ENCODE peak calls at places on chromosomes 16 and 17, in six cellular contexts. T is IMR-90, L is H1, W is neuronal stem cell, B is mesenchymal stem cell, F is trophoblast cell. K is an unnamed sample.

GRCh38 chr17:15287533-15288267 is 22.6 kb upstream of the PMP22 start:
- DNase-seq in L (no peak), T (peak), W (no peak), B (peak), F (no peak), K (no peak)

GRCh38 chr16:69870761-69871160 is 80.4 kb upstream of the CLEC18A start:
- DNase-seq in W (no peak), B (no peak), T (no peak), F (no peak), L (no peak), K (no peak)

GRCh38 chr17:47852113-47852949 is 1.4 kb upstream of the SP6 start:
- DNase-seq in B (no peak), L (no peak), T (no peak), W (no peak), F (no peak), K (no peak)

GRCh38 chr16:66701061-66701460 is 4.5 kb upstream of the CMTM4 start:
- DNase-seq in L (no peak), T (no peak), W (no peak), B (no peak), F (peak), K (no peak)

GRCh38 chr16:3194792-3195191 is 6.8 kb downstream of the OR1F1 start:
- DNase-seq in L (no peak), B (no peak), T (no peak), W (no peak), F (no peak), K (no peak)

GRCh38 chr16:57998484-57998883 is 2.0 kb downstream of the ZNF319 start:
- DNase-seq in W (no peak), B (peak), F (peak), T (no peak), L (no peak), K (peak)

GRCh38 chr16:57539072-57539796 is 2.9 kb upstream of the CCDC102A start:
- DNase-seq in T (no peak), L (no peak), B (no peak), F (no peak), W (no peak), K (no peak)

GRCh38 chr16:68105611-68106010 is 20.4 kb downstream of the NFATC3 start:
- DNase-seq in T (no peak), F (no peak), W (no peak), L (no peak), B (no peak), K (no peak)

GRCh38 chr16:65117701-65118448 is 4.0 kb downstream of the CDH11 start:
- DNase-seq in L (no peak), T (peak), F (peak), W (peak), B (peak), K (peak)

GRCh38 chr16:12516621-12517309 is 286.9 kb downstream of the CPPED1 start:
- DNase-seq in B (no peak), L (no peak), T (no peak), W (no peak), F (no peak), K (no peak)

GRCh38 chr17:45440161-45440859 is 7.6 kb upstream of the ARHGAP27 start:
- DNase-seq in B (peak), T (no peak), F (peak), L (no peak), W (no peak), K (peak)

GRCh38 chr16:63171545-63171944 is 1135.3 kb upstream of the CDH8 start:
- DNase-seq in B (no peak), L (no peak), W (no peak), F (no peak), T (no peak), K (no peak)

GRCh38 chr17:50624321-50624935 is 10.3 kb upstream of the ABCC3 start:
- DNase-seq in L (no peak), T (no peak), F (no peak), B (no peak), W (no peak), K (no peak)

GRCh38 chr16:11561440-11561797 is 25.3 kb downstream of the LITAF start:
- DNase-seq in F (peak), T (no peak), B (peak), W (no peak), L (no peak), K (no peak)

GRCh38 chr17:80007009-80007752 is 28.5 kb downstream of the TBC1D16 start:
- DNase-seq in T (no peak), L (no peak), B (no peak), F (no peak), W (no peak), K (no peak)

GRCh38 chr16:73057369-73058210 is 9.7 kb upstream of the ZFHX3 start:
- DNase-seq in L (no peak), F (peak), T (no peak), B (peak), W (peak), K (no peak)

GRCh38 chr16:88502371-88502770 is 49.3 kb downstream of the ZFPM1 start:
- DNase-seq in F (no peak), W (no peak), L (no peak), B (no peak), T (no peak), K (no peak)
- H3K4me3 ChIP-seq in F (no peak), W (no peak), L (no peak), B (no peak), T (no peak), K (no peak)

GRCh38 chr16:29678691-29679267 is at the start of gene QPRT:
- DNase-seq in F (peak), L (peak), B (peak), W (peak), T (peak), K (peak)
- H2BK120ac ChIP-seq in F (peak), L (peak), B (peak), W (peak), T (peak), K (peak)

DNA sequence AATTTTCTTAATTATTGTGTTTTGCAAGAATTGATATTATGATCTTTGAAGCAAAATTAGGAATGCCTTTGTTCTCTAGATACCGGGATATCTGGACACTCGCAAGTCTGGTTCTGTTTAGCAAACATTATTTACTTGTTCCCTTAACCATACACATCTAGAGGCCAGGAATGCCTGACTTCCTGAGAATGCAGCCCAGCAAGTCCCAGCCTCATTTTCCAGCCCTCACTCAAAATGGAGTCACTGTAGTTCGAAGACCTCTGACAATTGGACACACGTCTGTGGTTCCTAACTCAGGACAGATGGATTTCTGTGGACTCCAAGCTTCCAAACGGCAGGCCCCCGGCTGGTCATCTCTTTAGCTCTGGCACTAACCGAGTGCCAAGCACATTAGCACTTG is 355.4 kb upstream of the RBFOX1 start:
- DNase-seq in F (peak), L (no peak), B (no peak), T (no peak), W (no peak), K (peak)
- H3K4me3 ChIP-seq in F (no peak), L (no peak), B (no peak), T (no peak), W (no peak), K (no peak)

GRCh38 chr17:61522088-61522487 is 68.9 kb downstream of the NACA2 start:
- DNase-seq in L (no peak), T (no peak), B (no peak), W (no peak), F (no peak), K (no peak)
- H2BK120ac ChIP-seq in L (no peak), T (no peak), B (no peak), W (no peak), F (no peak), K (no peak)

GRCh38 chr17:41500131-41500911 is 5.1 kb downstream of the KRT13 start:
- DNase-seq in F (peak), B (peak), L (no peak), W (no peak), T (peak), K (peak)
- H3K4me3 ChIP-seq in F (no peak), B (no peak), L (no peak), W (no peak), T (no peak), K (no peak)

GRCh38 chr17:43778337-43779144 is at the start of gene DUSP3:
- DNase-seq in L (peak), B (peak), F (peak), T (peak), W (peak), K (peak)
- H2BK120ac ChIP-seq in L (no peak), B (peak), F (peak), T (peak), W (peak), K (no peak)

DNA sequence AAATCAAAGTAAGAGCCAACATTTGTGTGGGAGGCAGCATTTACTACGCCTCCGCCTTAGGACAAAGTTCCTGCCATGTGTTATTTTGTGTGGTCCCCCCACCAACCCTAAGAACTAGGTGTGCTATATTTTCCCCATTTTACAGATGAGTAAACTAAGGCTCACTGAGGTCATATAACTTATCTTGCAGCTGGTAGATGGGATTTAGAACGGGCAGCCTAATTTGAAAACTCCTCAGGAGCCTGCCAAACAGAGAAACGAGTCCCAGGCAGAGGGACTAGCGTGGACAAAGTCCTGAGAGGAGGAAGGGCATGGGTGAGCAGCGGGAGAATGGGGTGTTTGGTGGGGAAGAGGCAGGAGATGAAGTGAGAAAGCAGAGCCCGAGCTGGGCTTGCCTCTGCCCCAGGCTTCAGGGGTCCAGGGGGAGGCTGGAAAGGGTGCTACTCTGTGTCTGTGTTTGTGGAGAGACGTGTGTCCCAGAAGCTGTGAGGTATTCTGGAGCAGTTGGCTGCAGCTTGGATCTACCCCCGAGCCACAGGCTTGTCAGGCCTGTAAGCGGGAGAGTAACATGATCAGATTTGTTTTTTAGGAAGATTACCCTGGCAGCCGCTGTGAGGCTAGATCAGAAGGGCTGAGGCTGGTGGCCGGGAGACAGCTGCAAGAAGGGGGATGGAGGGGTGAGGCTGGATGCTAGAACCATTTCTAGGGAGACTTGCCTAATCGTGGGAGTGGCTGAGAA is 5.0 kb downstream of the MLLT6 start:
- DNase-seq in T (no peak), F (no peak), B (no peak), W (no peak), L (no peak), K (no peak)
- H3K4me3 ChIP-seq in T (no peak), F (no peak), B (no peak), W (no peak), L (no peak), K (no peak)

GRCh38 chr17:71505981-71506380 is 614.8 kb upstream of the SOX9 start:
- DNase-seq in L (no peak), F (no peak), B (no peak), T (no peak), W (no peak), K (no peak)
- H2BK120ac ChIP-seq in L (no peak), F (no peak), B (no peak), T (peak), W (no peak), K (no peak)

GRCh38 chr17:58277726-58278595 is 2.8 kb downstream of the MPO start:
- DNase-seq in B (no peak), F (peak), W (no peak), L (no peak), T (no peak), K (no peak)

GRCh38 chr17:58279736-58280479 is 827 bp downstream of the MPO start:
- DNase-seq in T (no peak), W (no peak), L (no peak), B (no peak), F (no peak), K (no peak)

GRCh38 chr17:58278661-58279015 is 2.1 kb downstream of the MPO start:
- DNase-seq in F (no peak), B (no peak), T (no peak), W (no peak), L (no peak), K (no peak)

GRCh38 chr17:58280480-58281217 is at the start of gene MPO:
- DNase-seq in F (no peak), W (no peak), T (no peak), L (no peak), B (no peak), K (no peak)

GRCh38 chr17:58279016-58279671 is 1.6 kb downstream of the MPO start:
- DNase-seq in B (no peak), W (no peak), L (no peak), T (peak), F (peak), K (no peak)
- H3K4me3 ChIP-seq in B (peak), W (no peak), L (no peak), T (no peak), F (no peak), K (no peak)

K was measured in mesendoderm.